ENCODE peak calls at places on chromosomes 11 and 22, in seven cellular contexts. B, Q, T, X, O, W and L are unnamed samples.

GRCh38 chr11:103862827-103863213 is 173.6 kb upstream of the DDI1 start:
- DNase-seq in Q (no peak), X (no peak), T (no peak), W (no peak), O (no peak), B (no peak), L (no peak)

GRCh38 chr11:67439321-67440228 is 2.1 kb upstream of the PTPRCAP start:
- DNase-seq in X (no peak), W (no peak), T (peak), O (peak), B (no peak), Q (no peak), L (no peak)

GRCh38 chr11:62017878-62018642 is 50.6 kb upstream of the FTH1 start:
- DNase-seq in B (no peak), T (no peak), W (no peak), Q (no peak), X (no peak), O (no peak), L (no peak)

GRCh38 chr22:48749555-48750227 is 1078.0 kb downstream of the BRD1 start:
- DNase-seq in O (peak), W (no peak), B (no peak), X (peak), T (no peak), Q (no peak), L (no peak)

GRCh38 chr11:67634366-67635230 is 4.9 kb upstream of the NUDT8 start:
- DNase-seq in B (no peak), T (no peak), O (no peak), W (no peak), X (no peak), Q (no peak), L (no peak)

GRCh38 chr22:27482414-27482813 is 319.1 kb downstream of the MN1 start:
- DNase-seq in O (no peak), B (no peak), Q (no peak), T (no peak), W (no peak), X (no peak), L (no peak)

GRCh38 chr11:70895061-70895670 is 357.2 kb downstream of the SHANK2 start:
- DNase-seq in B (no peak), X (no peak), Q (no peak), W (no peak), T (no peak), O (no peak), L (no peak)

GRCh38 chr22:20324139-20324516 is 4.3 kb upstream of the DGCR6L start:
- DNase-seq in W (no peak), O (peak), X (peak), Q (no peak), B (peak), T (no peak), L (no peak)

GRCh38 chr22:23373601-23374000 is 193.3 kb downstream of the BCR start:
- DNase-seq in B (no peak), O (no peak), X (peak), T (no peak), Q (no peak), W (no peak), L (no peak)

GRCh38 chr11:14650064-14650463 is 6.5 kb downstream of the PDE3B start:
- DNase-seq in X (no peak), T (no peak), Q (no peak), B (no peak), O (no peak), W (no peak), L (no peak)

GRCh38 chr22:46846154-46846831 is 83.8 kb downstream of the TBC1D22A start:
- DNase-seq in X (peak), W (no peak), B (no peak), Q (no peak), O (no peak), T (no peak), L (no peak)

GRCh38 chr11:19673924-19674390 is 38.7 kb upstream of the NAV2 start:
- DNase-seq in W (no peak), O (no peak), T (no peak), B (no peak), Q (no peak), X (peak), L (no peak)

GRCh38 chr22:48089601-48090331 is 1327.3 kb downstream of the TBC1D22A start:
- DNase-seq in O (no peak), B (no peak), Q (no peak), X (peak), T (no peak), W (no peak), L (no peak)

GRCh38 chr22:27825174-27825573 is 23.6 kb upstream of the MN1 start:
- DNase-seq in W (no peak), O (no peak), T (peak), B (no peak), Q (no peak), X (no peak), L (no peak)

GRCh38 chr11:63999349-64000025 is 13.2 kb downstream of the OTUB1 start:
- DNase-seq in O (peak), W (no peak), B (peak), Q (no peak), T (peak), X (peak), L (no peak)

GRCh38 chr22:36088292-36088691 is 59.7 kb upstream of the RBFOX2 start:
- DNase-seq in W (no peak), T (no peak), B (no peak), O (no peak), Q (no peak), X (no peak), L (no peak)

GRCh38 chr11:8756201-8756600 is 73.6 kb downstream of the RPL27A start:
- DNase-seq in Q (no peak), W (no peak), O (no peak), X (no peak), T (no peak), B (no peak), L (no peak)
- H3K4me3 ChIP-seq in Q (no peak), W (no peak), O (no peak), X (no peak), T (no peak), B (no peak), L (no peak)

DNA sequence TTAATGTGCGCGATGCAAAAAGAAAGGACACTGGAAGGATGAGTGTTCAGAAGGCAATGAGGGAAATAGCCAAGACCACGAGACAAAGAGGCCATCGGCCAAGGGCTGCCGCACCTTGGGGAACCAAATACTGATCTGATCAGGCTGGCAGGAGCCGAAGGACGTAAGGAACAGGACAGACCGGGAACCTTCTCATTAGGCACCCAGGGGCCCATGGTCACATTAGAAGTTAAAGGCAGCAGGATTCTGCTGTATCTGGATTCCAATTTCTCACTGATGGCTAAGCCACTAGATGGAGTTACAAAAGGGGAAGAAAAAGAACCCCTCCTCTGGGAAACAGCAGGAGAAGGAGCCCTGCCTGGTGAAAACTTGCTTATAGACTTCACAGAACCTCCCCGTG is 28.8 kb upstream of the CPT1A start:
- DNase-seq in W (no peak), O (no peak), B (no peak), X (no peak), T (no peak), Q (no peak), L (no peak)
- H3K4me3 ChIP-seq in W (no peak), O (peak), B (no peak), X (no peak), T (peak), Q (no peak), L (peak)

DNA sequence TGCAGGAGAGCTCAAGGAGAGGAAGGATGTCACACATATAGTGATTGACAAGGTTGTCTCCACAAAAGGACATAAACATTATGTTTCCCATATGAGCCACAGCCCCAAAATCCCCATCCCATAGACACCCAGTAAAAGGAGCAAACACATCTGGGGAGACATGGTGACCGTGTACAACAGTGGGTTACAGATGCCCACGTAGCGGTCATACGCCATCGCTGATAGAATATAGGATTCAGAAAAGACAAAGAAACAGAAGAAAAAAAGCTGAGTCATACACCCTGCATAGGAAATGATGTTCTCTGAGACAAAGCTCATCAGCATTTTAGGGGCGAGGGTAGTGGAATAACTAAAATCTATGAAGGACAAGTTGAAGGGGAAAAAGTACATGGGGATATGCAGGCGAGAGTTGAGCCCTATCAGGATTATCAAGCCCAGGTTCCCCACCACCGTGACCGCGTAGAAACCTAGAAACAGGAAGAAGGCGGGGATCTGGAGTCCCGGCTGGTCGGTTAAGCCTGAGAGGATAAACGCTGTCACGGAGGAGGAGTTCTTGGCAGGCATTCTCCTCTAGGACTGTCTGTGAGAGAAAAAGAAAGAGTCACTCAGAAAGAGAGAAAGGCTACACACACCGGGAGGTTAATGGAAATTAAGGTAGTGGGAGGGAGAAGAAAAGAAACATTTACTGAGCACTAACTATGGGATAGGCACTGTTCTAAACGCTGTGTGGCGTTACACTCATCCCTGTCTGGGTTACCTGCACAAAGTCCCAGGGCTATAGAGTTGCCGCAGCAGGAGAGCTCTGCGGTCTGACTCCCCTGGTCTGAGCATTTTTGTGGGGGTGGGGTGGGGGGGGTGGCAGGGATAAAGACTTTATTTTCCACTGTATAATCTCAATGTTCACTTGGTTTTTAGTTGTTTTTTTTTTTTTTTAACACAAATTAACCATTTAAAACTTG is 36.1 kb upstream of the OR8B8 start:
- DNase-seq in B (no peak), X (no peak), T (peak), O (no peak), W (no peak), Q (peak), L (peak)
- H3K4me3 ChIP-seq in B (no peak), X (no peak), T (no peak), O (peak), W (no peak), Q (peak), L (peak)

DNA sequence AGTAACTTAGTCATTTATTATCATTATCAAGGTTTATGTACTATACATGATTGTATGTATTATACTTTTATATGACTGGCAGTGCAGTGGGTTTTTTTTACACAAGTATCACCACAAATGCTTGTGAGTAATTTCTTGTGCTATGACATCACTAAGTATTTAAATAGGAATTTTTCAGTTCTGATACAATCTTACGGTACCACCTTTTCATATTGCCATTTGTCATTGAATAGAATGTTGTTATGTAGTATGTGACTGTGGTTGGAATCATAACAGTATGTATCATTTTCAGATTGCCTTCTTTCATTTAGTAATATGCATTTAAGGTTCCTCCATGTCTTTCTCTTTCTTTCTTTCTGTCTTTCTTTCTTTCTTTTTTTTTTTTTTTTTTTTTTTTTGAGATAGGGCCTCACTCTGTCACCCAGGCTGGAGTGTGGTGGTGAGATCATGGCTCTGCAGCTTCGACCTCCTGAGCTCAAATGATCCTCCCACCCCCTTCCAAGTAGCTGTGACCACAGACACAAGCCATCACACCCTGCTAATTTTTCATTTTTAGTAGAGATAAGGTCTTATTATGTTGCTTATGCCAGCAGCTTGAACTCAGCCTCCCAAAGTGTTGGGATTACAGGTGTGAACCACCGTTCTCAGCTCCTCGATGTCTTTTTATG is 18.6 kb downstream of the ATM start:
- DNase-seq in T (no peak), Q (no peak), B (no peak), X (no peak), O (no peak), W (no peak), L (no peak)
- H3K4me3 ChIP-seq in T (no peak), Q (no peak), B (no peak), X (no peak), O (no peak), W (no peak), L (no peak)

GRCh38 chr22:37281646-37282384 is 493 bp upstream of the CYTH4 start:
- DNase-seq in X (no peak), O (no peak), Q (no peak), W (no peak), T (no peak), B (no peak), L (no peak)
- H3K4me3 ChIP-seq in X (no peak), O (peak), Q (no peak), W (peak), T (peak), B (peak), L (no peak)

GRCh38 chr11:88594274-88594950 is 256.9 kb upstream of the CTSC start:
- DNase-seq in O (no peak), W (no peak), Q (no peak), T (no peak), B (no peak), X (no peak), L (no peak)
- H3K4me3 ChIP-seq in O (no peak), W (no peak), Q (no peak), T (no peak), B (no peak), X (no peak), L (no peak)

DNA sequence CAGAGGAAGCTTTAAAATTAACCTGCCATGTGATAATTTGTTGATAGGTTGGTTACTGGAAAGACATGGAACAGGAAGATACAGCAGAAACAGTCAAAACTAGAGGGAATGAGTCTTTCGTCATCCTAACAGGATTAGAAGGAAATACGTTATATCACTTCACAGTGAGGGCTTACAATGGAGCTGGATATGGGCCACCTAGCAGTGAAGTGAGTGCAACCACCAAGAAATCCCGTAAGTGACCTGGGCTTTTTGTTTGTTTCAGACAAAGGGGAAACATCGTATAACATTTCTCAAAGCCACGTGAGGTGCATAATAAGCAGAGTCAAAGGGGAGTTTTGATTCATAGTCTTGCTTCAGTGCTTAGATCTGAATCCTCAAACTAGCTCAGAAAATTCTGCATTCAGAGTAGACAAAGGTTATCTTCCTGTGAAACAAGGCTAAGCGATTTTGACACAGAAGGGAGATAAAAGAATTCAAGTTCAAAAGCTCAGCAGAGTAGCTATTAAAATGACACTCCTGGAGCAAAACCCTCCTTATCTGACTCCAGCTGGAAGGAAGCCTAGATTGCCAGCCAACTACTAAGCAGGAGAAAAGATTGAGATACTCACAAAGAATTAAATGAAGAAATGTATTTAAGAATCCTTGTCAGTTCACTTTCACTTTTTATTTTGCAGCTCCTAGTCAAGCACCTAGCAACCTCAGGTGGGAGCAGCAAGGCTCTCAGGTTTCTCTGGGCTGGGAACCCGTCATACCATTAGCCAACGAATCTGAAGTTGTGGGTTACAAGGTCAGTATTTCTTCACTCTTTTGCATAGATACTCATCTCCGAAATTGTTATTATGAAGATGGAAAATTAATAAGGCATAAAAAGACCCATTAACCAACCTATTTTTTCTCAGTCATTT is 346.4 kb upstream of the ARHGAP42 start:
- DNase-seq in O (no peak), W (no peak), B (no peak), X (no peak), T (no peak), Q (no peak), L (no peak)
- H3K4me3 ChIP-seq in O (no peak), W (no peak), B (no peak), X (no peak), T (no peak), Q (no peak), L (peak)

GRCh38 chr11:69012092-69013008 is 696 bp downstream of the MRGPRF start:
- DNase-seq in Q (no peak), W (no peak), T (no peak), O (no peak), B (no peak), X (no peak), L (no peak)
- H3K4me3 ChIP-seq in Q (peak), W (no peak), T (no peak), O (peak), B (no peak), X (peak), L (no peak)